ENCODE peak calls at places on chromosomes 3 and 15, in ten cellular contexts. F is stimulated activated CD4-positive, alpha-beta T cell treated with anti-CD3 and anti-CD28 coated beads, Interleukin-1b, Interleukin-23, amount 100 ng/mL, for 24 hours; C is NCI-H460; X is H4; K is ELR; W is frontal cortex; U is NCI-H345; S is effector CD8-positive, alpha-beta T cell; I is cardiac muscle cell; Q is mucosa of gallbladder. V is an unnamed sample.

GRCh38 chr15:74167891-74168331 is 5.6 kb upstream of the ISLR start:
- DNase-seq in I (no peak), F (no peak), U (peak), W (no peak), Q (no peak), X (no peak), S (no peak), K (no peak), C (no peak), V (no peak)

GRCh38 chr3:82087958-82088357 is 326.5 kb upstream of the GBE1 start:
- DNase-seq in W (no peak), Q (no peak), U (no peak), C (no peak), I (peak), K (peak), X (no peak), S (no peak), F (no peak), V (peak)

GRCh38 chr3:152365126-152365525 is 96.4 kb downstream of the MBNL1 start:
- DNase-seq in S (no peak), W (no peak), K (no peak), U (no peak), Q (no peak), C (no peak), I (no peak), F (no peak), X (no peak), V (no peak)

GRCh38 chr3:15498461-15499214 is 22.9 kb downstream of the COLQ start:
- DNase-seq in I (no peak), F (no peak), Q (no peak), S (no peak), C (no peak), K (no peak), X (no peak), U (no peak), W (no peak), V (no peak)

GRCh38 chr3:52912885-52913731 is 15.8 kb upstream of the STIMATE start:
- DNase-seq in C (no peak), W (no peak), U (no peak), I (no peak), Q (no peak), X (no peak), F (no peak), K (no peak), S (no peak), V (no peak)

GRCh38 chr3:189262746-189263145 is 91.0 kb downstream of the TPRG1 start:
- DNase-seq in X (peak), F (no peak), W (no peak), Q (no peak), U (peak), I (no peak), K (no peak), S (no peak), C (no peak), V (no peak)

GRCh38 chr3:102112706-102113230 is 263.5 kb downstream of the NFKBIZ start:
- DNase-seq in W (no peak), U (no peak), C (no peak), I (no peak), S (no peak), Q (no peak), K (no peak), X (no peak), F (no peak), V (no peak)

GRCh38 chr15:69289312-69290146 is 9.2 kb upstream of the PAQR5 start:
- DNase-seq in Q (no peak), K (no peak), S (no peak), U (no peak), F (no peak), C (peak), I (no peak), W (no peak), X (no peak), V (no peak)

GRCh38 chr3:52128118-52128683 is 26.0 kb downstream of the POC1A start:
- DNase-seq in C (no peak), X (peak), U (no peak), F (no peak), W (no peak), K (peak), Q (peak), I (peak), S (no peak), V (peak)

GRCh38 chr3:34864011-34864410 is 775.3 kb upstream of the ARPP21 start:
- DNase-seq in C (no peak), F (no peak), Q (no peak), U (no peak), I (peak), W (no peak), X (no peak), K (no peak), S (no peak), V (no peak)

GRCh38 chr15:82047493-82048446 is 2.0 kb upstream of the MEX3B start:
- DNase-seq in Q (peak), S (no peak), K (peak), X (no peak), I (peak), C (no peak), F (no peak), U (no peak), W (no peak), V (no peak)

GRCh38 chr3:32238027-32238815 is at the start of gene CMTM8:
- DNase-seq in U (peak), S (peak), F (peak), K (peak), X (peak), Q (peak), I (peak), W (peak), C (peak), V (no peak)

GRCh38 chr15:63030101-63030528 is 12.4 kb upstream of the TPM1 start:
- DNase-seq in C (no peak), K (no peak), X (no peak), Q (no peak), I (no peak), U (no peak), S (no peak), F (no peak), W (no peak), V (no peak)

GRCh38 chr15:57495037-57495436 is 96.7 kb upstream of the MYZAP start:
- DNase-seq in U (no peak), K (peak), I (peak), C (no peak), S (no peak), X (no peak), F (no peak), W (no peak), Q (no peak), V (no peak)